ENCODE peak calls at places on chromosomes 11 and 22, in ten cellular contexts. R is IMR-90, P is gastrocnemius medialis, Q is prostate gland, V is HCT116, M is esophagus squamous epithelium, O is breast epithelium, U is H1, H is K562, L is esophagus muscularis mucosa. J is an unnamed sample.

GRCh38 chr22:23180893-23181762 is 819 bp downstream of the BCR start:
- DNase-seq in R (no peak), P (no peak), Q (no peak), V (no peak), M (no peak), O (no peak), U (no peak), H (peak; percentile 97), L (no peak), J (peak; percentile 54)

GRCh38 chr22:29269731-29270474 is 1.8 kb downstream of the EWSR1 start:
- DNase-seq in R (peak; percentile 12), P (no peak), Q (no peak), V (no peak), M (no peak), O (no peak), U (no peak), H (no peak), L (no peak), J (no peak)

GRCh38 chr22:23268877-23269276 is 88.6 kb downstream of the BCR start:
- DNase-seq in R (no peak), P (no peak), Q (no peak), V (no peak), M (no peak), O (no peak), U (no peak), H (peak; percentile 62), L (no peak), J (no peak)

GRCh38 chr11:96744697-96745096 is 354.9 kb downstream of the JRKL start:
- DNase-seq in R (peak; percentile 16), P (no peak), Q (no peak), V (no peak), M (no peak), O (no peak), U (no peak), H (no peak), L (no peak), J (no peak)

GRCh38 chr22:35528967-35529366 is 11.7 kb upstream of the RASD2 start:
- DNase-seq in R (no peak), P (no peak), Q (no peak), V (no peak), M (no peak), O (no peak), U (no peak), H (no peak), L (no peak), J (no peak)

GRCh38 chr11:71305041-71305440 is 52.7 kb upstream of the SHANK2 start:
- DNase-seq in R (no peak), P (no peak), Q (no peak), V (no peak), M (no peak), O (no peak), U (no peak), H (no peak), L (peak; percentile 70), J (peak; percentile 0)

GRCh38 chr11:16902979-16903378 is 111.2 kb downstream of the PLEKHA7 start:
- DNase-seq in R (no peak), P (no peak), Q (no peak), V (no peak), M (no peak), O (no peak), U (no peak), H (no peak), L (no peak), J (no peak)

GRCh38 chr22:50621948-50622722 is 5.8 kb downstream of the ARSA start:
- DNase-seq in R (no peak), P (no peak), Q (peak; percentile 40), V (no peak), M (no peak), O (no peak), U (no peak), H (no peak), L (no peak), J (no peak)

GRCh38 chr11:117143390-117143789 is 697 bp upstream of the PAFAH1B2 start:
- DNase-seq in R (peak; percentile 59), P (no peak), Q (peak; percentile 39), V (no peak), M (no peak), O (no peak), U (no peak), H (peak; percentile 28), L (no peak), J (peak; percentile 61)

GRCh38 chr11:66881436-66881835 is 24.6 kb downstream of the LRFN4 start:
- DNase-seq in R (no peak), P (no peak), Q (no peak), V (no peak), M (no peak), O (no peak), U (no peak), H (no peak), L (no peak), J (no peak)

GRCh38 chr11:120867531-120867930 is 156.4 kb upstream of the TBCEL start:
- DNase-seq in R (no peak), P (no peak), Q (no peak), V (no peak), M (no peak), O (no peak), U (peak; percentile 51), H (no peak), L (no peak), J (no peak)

DNA sequence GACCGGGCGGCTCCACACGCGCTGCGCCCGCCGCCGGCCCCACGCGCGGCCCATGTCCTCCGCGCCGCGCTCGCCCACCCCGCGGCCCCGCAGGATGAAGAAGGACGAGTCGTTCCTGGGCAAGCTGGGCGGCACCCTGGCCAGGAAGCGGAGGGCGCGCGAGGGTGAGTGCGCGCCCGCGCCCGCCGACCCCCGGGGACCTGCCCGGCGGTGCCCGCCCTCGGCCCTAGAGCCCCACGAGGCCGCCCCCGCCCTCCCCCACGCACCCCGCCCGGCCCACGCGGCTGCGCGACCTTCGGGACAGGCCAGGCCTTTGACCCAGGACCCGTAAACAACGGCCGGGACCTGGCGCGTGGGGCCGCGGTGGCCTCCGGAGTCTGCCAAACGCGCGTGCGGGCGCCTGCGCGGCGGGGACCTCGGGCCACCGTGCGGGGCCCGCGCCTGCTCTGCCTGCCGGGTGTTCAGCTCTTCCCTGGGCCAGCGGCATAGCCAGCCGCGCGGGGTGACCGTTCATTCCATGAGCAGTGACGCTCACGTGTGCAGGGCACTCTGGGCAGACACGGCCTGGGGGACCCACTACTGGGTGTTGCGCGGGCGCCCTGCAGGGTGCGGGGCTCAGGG is at the start of gene PARVB:
- DNase-seq in R (no peak), P (no peak), Q (no peak), V (no peak), M (no peak), O (no peak), U (no peak), H (peak; percentile 70), L (no peak), J (peak; percentile 48)
- TF ChIP-seq POLR2A in R (peak; percentile 52), P (peak; percentile 64), Q (no peak), V (no peak), M (no peak), O (no peak), U (no peak), H (no peak), L (no peak), J (no peak)

GRCh38 chr11:35661539-35661938 is 1.0 kb upstream of the TRIM44 start:
- DNase-seq in R (no peak), P (no peak), Q (no peak), V (no peak), M (no peak), O (no peak), U (no peak), H (no peak), L (no peak), J (no peak)
- H3K4me3 ChIP-seq in R (peak overlapping the region; percentile 68), P (peak overlapping the region; percentile 82), Q (peak overlapping the region; percentile 69), V (peak overlapping the region; percentile 71), M (peak overlapping the region; percentile 88), O (peak overlapping the region; percentile 99), U (no peak overlapping the region), H (no peak overlapping the region), L (peak overlapping the region; percentile 67), J (peak overlapping the region; percentile 71)

DNA sequence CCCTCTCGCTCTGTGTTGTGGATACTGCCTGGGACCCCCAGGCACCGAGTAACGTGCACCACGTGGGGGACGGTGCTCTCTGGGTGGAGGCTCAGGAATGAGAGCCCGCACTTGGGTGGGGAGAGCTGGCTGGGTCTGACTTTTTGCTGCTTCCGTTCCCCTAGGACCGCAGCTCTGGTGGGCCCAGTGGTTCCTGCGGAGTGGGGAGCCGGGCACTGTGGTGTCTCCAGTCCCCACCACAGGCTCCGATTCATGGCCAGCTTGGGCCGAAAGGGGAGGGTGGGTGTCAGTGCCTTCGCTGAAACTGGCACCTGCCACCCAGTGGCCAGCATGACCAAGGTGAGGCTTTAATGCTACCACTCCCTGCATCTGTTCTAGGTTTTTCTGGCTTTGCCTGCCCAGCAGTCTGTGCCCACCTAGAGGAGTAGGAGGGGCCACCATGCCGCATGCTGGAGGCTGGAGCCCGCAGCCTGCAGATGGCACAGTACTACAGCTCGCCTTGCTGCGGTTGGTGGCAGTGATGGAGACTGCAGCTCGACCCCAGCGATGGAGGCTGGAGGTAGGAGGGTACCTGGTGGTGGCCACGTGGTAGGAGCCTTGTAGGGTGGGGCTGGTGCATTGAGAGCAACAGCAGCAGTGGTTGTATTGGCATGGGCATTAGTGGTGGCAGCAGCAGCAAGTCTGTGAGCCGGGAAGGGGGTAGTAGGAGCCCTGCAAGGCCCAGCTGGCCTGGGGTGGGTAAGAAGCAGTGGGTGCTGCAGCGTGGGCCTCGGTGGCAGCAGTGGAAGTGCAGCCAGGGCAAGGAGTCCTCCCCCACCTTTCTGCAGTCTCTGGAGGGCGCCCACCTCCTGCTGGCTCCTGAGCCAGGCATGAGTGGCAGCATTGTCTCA is 118.8 kb upstream of the VPREB1 start:
- DNase-seq in R (no peak), P (no peak), Q (no peak), V (no peak), M (no peak), O (no peak), U (no peak), H (no peak), L (no peak), J (no peak)
- H3K27me3 ChIP-seq in R (peaks cover 25% of the 10 kb centered on the region), P (peaks cover 5% of the 10 kb centered on the region), Q (no peaks in the 10 kb centered on the region), V (peaks cover 7% of the 10 kb centered on the region), M (no peaks in the 10 kb centered on the region), O (no peaks in the 10 kb centered on the region), U (peaks cover 54% of the 10 kb centered on the region), H (peaks cover 33% of the 10 kb centered on the region), L (no peaks in the 10 kb centered on the region), J (no peaks in the 10 kb centered on the region)

GRCh38 chr22:31492151-31492550 is 2.5 kb upstream of the EIF4ENIF1 start:
- DNase-seq in R (no peak), P (no peak), Q (no peak), V (no peak), M (no peak), O (no peak), U (no peak), H (no peak), L (no peak), J (no peak)

GRCh38 chr22:31495343-31495742 is 993 bp upstream of the SFI1 start:
- DNase-seq in R (no peak), P (no peak), Q (no peak), V (no peak), M (no peak), O (no peak), U (no peak), H (no peak), L (no peak), J (no peak)

GRCh38 chr22:31497148-31497938 is 1.0 kb downstream of the SFI1 start:
- DNase-seq in R (no peak), P (no peak), Q (no peak), V (no peak), M (no peak), O (no peak), U (no peak), H (no peak), L (no peak), J (no peak)

GRCh38 chr22:31496735-31497146 is 405 bp downstream of the SFI1 start:
- DNase-seq in R (no peak), P (no peak), Q (no peak), V (no peak), M (no peak), O (no peak), U (no peak), H (no peak), L (no peak), J (no peak)

GRCh38 chr22:31496007-31496734 is at the start of gene SFI1:
- DNase-seq in R (peak; percentile 87), P (peak; percentile 60), Q (peak; percentile 89), V (peak; percentile 74), M (peak; percentile 71), O (peak; percentile 90), U (peak; percentile 47), H (peak; percentile 90), L (peak; percentile 97), J (peak; percentile 95)
- TF ChIP-seq POLR2A in R (no peak), P (no peak), Q (peak; percentile 67), V (peak; percentile 71), M (no peak), O (no peak), U (no peak), H (peak; percentile 61), L (no peak), J (peak; percentile 16)

J was measured in ovary.